ENCODE peak calls at places on chromosomes 2 and 18, in eight cellular contexts. D is Karpas-422; H is EL; V is HT1080; P is astrocyte of the spinal cord; R is adrenal gland; J is central memory CD4-positive, alpha-beta T cell; G is left lobe of liver. M is an unnamed sample.

GRCh38 chr2:1101982-1102381 is 151.3 kb downstream of the SNTG2 start:
- DNase-seq in D (no peak), H (no peak), V (no peak), P (no peak), R (no peak), J (no peak), G (no peak), M (no peak)

GRCh38 chr18:12885500-12885899 is 1.5 kb upstream of the PTPN2 start:
- DNase-seq in D (peak), H (no peak), V (no peak), P (no peak), R (no peak), J (no peak), G (no peak), M (no peak)

GRCh38 chr2:100801402-100801801 is 18.5 kb upstream of the NPAS2 start:
- DNase-seq in D (no peak), H (peak), V (no peak), P (peak), R (no peak), J (no peak), G (no peak), M (no peak)

GRCh38 chr2:136207030-136207623 is 89.2 kb upstream of the CXCR4 start:
- DNase-seq in D (peak), H (no peak), V (no peak), P (no peak), R (no peak), J (no peak), G (no peak), M (peak)

GRCh38 chr18:75336767-75337166 is 90.7 kb downstream of the SMIM21 start:
- DNase-seq in D (no peak), H (no peak), V (no peak), P (no peak), R (no peak), J (no peak), G (no peak), M (no peak)

GRCh38 chr2:239378021-239378917 is 22.6 kb downstream of the HDAC4 start:
- DNase-seq in D (no peak), H (no peak), V (no peak), P (no peak), R (no peak), J (no peak), G (no peak), M (no peak)

GRCh38 chr2:229417906-229418305 is 146.8 kb upstream of the PID1 start:
- DNase-seq in D (no peak), H (no peak), V (no peak), P (no peak), R (no peak), J (no peak), G (no peak), M (peak)

GRCh38 chr2:70124983-70125480 is 37.8 kb downstream of the PCBP1 start:
- DNase-seq in D (peak), H (peak), V (no peak), P (peak), R (peak), J (no peak), G (peak), M (peak)

GRCh38 chr2:10935953-10936942 is 24.5 kb downstream of the KCNF1 start:
- DNase-seq in D (no peak), H (peak), V (peak), P (peak), R (no peak), J (no peak), G (no peak), M (no peak)

GRCh38 chr2:221371347-221371746 is 200.8 kb downstream of the EPHA4 start:
- DNase-seq in D (no peak), H (no peak), V (no peak), P (no peak), R (no peak), J (no peak), G (no peak), M (no peak)

GRCh38 chr2:231721641-231722310 is 13.5 kb downstream of the PTMA start:
- DNase-seq in D (no peak), H (no peak), V (no peak), P (no peak), R (no peak), J (no peak), G (no peak), M (no peak)

GRCh38 chr2:173764094-173764493 is 201.1 kb downstream of the SP3 start:
- DNase-seq in D (no peak), H (no peak), V (no peak), P (no peak), R (no peak), J (no peak), G (no peak), M (peak)

GRCh38 chr2:132911726-132912724 is 242.0 kb upstream of the LYPD1 start:
- DNase-seq in D (peak), H (no peak), V (no peak), P (peak), R (no peak), J (no peak), G (no peak), M (no peak)

GRCh38 chr2:222424729-222425671 is 657 bp downstream of the SGPP2 start:
- DNase-seq in D (no peak), H (no peak), V (no peak), P (no peak), R (peak), J (peak), G (no peak), M (peak)

GRCh38 chr2:182229288-182229687 is 197.5 kb downstream of the PDE1A start:
- DNase-seq in D (no peak), H (peak), V (no peak), P (no peak), R (no peak), J (no peak), G (no peak), M (no peak)

GRCh38 chr18:72965616-72966015 is 97.8 kb upstream of the NETO1 start:
- DNase-seq in D (no peak), H (no peak), V (no peak), P (no peak), R (no peak), J (no peak), G (no peak), M (no peak)

GRCh38 chr2:101706819-101707177 is 9.3 kb downstream of the MAP4K4 start:
- DNase-seq in D (no peak), H (no peak), V (no peak), P (no peak), R (no peak), J (peak), G (no peak), M (no peak)

M was measured in thyroid gland.